ENCODE peak calls at places on chromosomes 13 and 19, in four cellular contexts. L is WTC11, I is K562, R is GM12878. V is an unnamed sample.

GRCh38 chr19:27971869-27972268 is 1241.1 kb downstream of the UQCRFS1 start:
- DNase-seq in L (no peak), I (no peak), R (no peak), V (no peak)

GRCh38 chr19:17112271-17112670 is 36.7 kb downstream of the MYO9B start:
- DNase-seq in L (no peak), I (no peak), R (no peak), V (no peak)

GRCh38 chr19:35171730-35172129 is 17.2 kb downstream of the FXYD5 start:
- DNase-seq in L (no peak), I (no peak), R (no peak), V (no peak)

GRCh38 chr13:84137292-84137691 is 255.0 kb upstream of the SLITRK1 start:
- DNase-seq in L (no peak), I (no peak), R (peak), V (no peak)

GRCh38 chr13:57311009-57311586 is 144.1 kb downstream of the PRR20E start:
- DNase-seq in L (peak), I (no peak), R (no peak), V (no peak)

GRCh38 chr19:14477417-14478112 is 2.4 kb upstream of the PTGER1 start:
- DNase-seq in L (no peak), I (no peak), R (no peak), V (no peak)

GRCh38 chr19:29941828-29942403 is at the start of gene URI1:
- DNase-seq in L (peak), I (peak), R (no peak), V (peak)

GRCh38 chr13:105914637-105915036 is 620.8 kb downstream of the EFNB2 start:
- DNase-seq in L (no peak), I (no peak), R (no peak), V (no peak)

GRCh38 chr13:34591801-34592454 is 350.1 kb upstream of the NBEA start:
- DNase-seq in L (no peak), I (no peak), R (no peak), V (no peak)

GRCh38 chr19:29664753-29665214 is 477 bp upstream of the PLEKHF1 start:
- DNase-seq in L (no peak), I (no peak), R (no peak), V (no peak)

GRCh38 chr19:55441319-55441691 is 1.8 kb downstream of the SHISA7 start:
- DNase-seq in L (no peak), I (no peak), R (no peak), V (no peak)

GRCh38 chr13:28817204-28817603 is 2.9 kb upstream of the MTUS2 start:
- DNase-seq in L (peak), I (peak), R (no peak), V (peak)

GRCh38 chr13:40478775-40479174 is 187.7 kb downstream of the FOXO1 start:
- DNase-seq in L (no peak), I (no peak), R (no peak), V (no peak)

GRCh38 chr19:49362048-49362925 is at the start of gene TEAD2:
- DNase-seq in L (peak), I (peak), R (no peak), V (peak)

GRCh38 chr13:74187564-74187963 is 53.4 kb upstream of the KLF12 start:
- DNase-seq in L (no peak), I (no peak), R (no peak), V (peak)

GRCh38 chr13:50393641-50394040 is 378.4 kb downstream of the KCNRG start:
- DNase-seq in L (peak), I (peak), R (no peak), V (no peak)

GRCh38 chr13:45747071-45747470 is 45.0 kb downstream of the CBY2 start:
- DNase-seq in L (no peak), I (no peak), R (no peak), V (no peak)

GRCh38 chr19:15015946-15016542 is 33.2 kb upstream of the CASP14 start:
- DNase-seq in L (peak), I (peak), R (no peak), V (peak)

GRCh38 chr19:41325947-41326706 is 16.2 kb downstream of the CCDC97 start:
- DNase-seq in L (no peak), I (peak), R (no peak), V (peak)

GRCh38 chr19:3397266-3398022 is 31.1 kb downstream of the NFIC start:
- DNase-seq in L (peak), I (peak), R (no peak), V (peak)

DNA sequence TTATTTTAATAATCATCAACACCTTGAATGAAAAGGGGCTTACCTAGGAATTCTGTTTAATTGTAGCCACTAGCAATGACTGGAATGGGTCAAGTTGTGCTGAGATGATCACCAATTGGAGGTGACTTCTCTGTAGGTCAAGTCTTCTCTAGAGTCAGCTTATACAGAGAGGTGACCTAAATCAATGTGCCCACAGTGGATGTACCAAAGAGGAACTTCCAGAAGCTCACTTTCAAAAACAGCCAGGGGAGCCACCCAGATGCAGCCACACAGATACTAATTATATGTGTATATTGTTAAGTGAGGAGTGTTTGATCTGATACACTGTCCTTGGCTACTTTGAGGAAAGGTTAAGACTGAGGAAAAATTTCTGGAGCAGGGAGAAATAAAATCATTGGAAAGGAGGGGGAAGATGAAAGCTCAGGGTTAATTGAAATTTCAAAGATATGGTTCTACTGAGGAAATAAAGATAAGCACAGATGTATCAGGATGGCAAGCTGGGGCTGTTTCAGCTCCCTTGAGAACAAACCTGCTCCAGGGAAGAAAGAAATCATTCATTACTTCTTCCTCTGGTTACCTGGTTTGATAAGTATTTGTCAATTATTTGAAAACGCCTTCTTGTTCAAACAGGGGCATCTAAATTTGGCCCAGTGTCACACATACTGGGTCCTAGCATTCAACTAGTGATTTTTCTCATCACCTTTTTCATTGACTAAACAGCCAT is 5.1 kb downstream of the GPR183 start:
- DNase-seq in L (no peak), I (no peak), R (no peak), V (no peak)
- TF ChIP-seq ETV6 in L (no peak), I (no peak), R (no peak), V (no peak)

DNA sequence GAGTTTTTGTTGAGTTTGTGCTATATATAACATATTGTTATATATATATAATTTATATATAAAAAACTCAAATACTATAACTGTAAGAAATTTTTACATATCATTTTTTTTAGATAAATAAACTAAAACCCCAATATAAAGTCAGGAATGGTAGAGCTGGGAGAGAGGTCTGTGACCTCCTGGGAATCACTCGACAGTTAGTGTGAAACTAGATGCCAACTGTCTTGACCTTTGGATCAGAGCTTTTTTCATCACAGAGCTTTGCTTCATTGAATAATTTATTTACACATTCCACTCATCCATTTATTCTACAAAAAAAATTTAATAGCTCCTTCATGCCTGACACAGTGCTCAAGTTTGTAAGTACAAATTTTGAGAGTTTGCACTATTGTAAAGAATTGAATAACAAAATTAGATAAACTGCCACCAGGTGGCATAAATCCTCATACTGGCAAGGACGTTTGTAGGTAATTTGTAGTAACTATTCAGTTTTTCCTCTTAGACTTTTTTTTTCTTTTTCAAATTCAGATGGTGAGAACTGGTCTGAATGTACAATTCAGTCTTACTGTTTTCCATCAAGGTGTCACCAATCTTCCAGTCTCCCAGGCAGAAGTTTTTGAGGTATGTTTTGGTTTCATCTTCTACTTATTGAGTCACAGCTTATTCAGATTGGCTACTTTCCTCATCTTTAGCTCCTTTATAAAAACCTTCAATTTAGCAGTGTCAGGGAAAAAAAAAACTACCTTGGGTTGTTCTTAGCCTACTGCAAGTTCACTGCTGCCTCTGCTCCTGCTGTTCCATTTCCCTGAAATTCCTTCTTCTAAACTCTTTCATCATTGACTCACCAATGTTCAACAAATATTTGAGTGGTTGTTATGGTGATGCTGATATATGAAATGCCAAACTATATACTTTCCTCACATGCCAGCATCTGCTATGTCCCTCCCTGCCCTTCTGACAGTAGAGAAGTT is 28.7 kb downstream of the LACC1 start:
- DNase-seq in L (no peak), I (peak), R (no peak), V (peak)
- TF ChIP-seq ETV6 in L (no peak), I (no peak), R (no peak), V (no peak)

GRCh38 chr13:110109910-110110309 is 197.0 kb downstream of the COL4A1 start:
- DNase-seq in L (no peak), I (no peak), R (no peak), V (no peak)
- TF ChIP-seq ETV6 in L (no peak), I (no peak), R (no peak), V (no peak)

GRCh38 chr13:48006396-48006795 is 5.3 kb upstream of the SUCLA2 start:
- DNase-seq in L (no peak), I (no peak), R (no peak), V (no peak)
- TF ChIP-seq ETV6 in L (no peak), I (no peak), R (no peak), V (no peak)

V was measured in HepG2.